ENCODE peak calls at places on chromosome 15, in six cellular contexts. F, W, G, Z, O and J are unnamed samples.
A peak's percentile ranks its signal among the peaks of the same experiment; 100 is the strongest.

GRCh38 chr15:68508485-68509189 is 70.2 kb upstream of the CORO2B start:
- DNase-seq in G (no peak), Z (no peak), W (no peak), F (no peak), O (no peak), J (no peak)

GRCh38 chr15:62850791-62851291 is 191.7 kb upstream of the TPM1 start:
- DNase-seq in O (peak; percentile 60), Z (no peak), F (no peak), W (no peak), G (peak; percentile 96), J (no peak)

GRCh38 chr15:85494035-85494793 is 113.8 kb downstream of the AKAP13 start:
- DNase-seq in Z (peak; percentile 48), G (peak; percentile 81), F (no peak), W (no peak), O (peak; percentile 95), J (no peak)

GRCh38 chr15:60406513-60407124 is 8.8 kb upstream of the ANXA2 start:
- DNase-seq in W (no peak), G (no peak), F (no peak), Z (no peak), O (no peak), J (no peak)

GRCh38 chr15:65421360-65422215 is 1.2 kb downstream of the IGDCC4 start:
- DNase-seq in Z (no peak), W (no peak), F (no peak), O (no peak), G (peak; percentile 99), J (peak; percentile 62)

GRCh38 chr15:52362497-52362896 is 66.9 kb upstream of the MYO5C start:
- DNase-seq in Z (no peak), O (peak; percentile 72), F (no peak), W (no peak), G (no peak), J (no peak)

GRCh38 chr15:89845305-89845893 is 30.7 kb upstream of the ANPEP start:
- DNase-seq in G (peak; percentile 77), F (no peak), W (no peak), O (peak; percentile 91), Z (no peak), J (no peak)

GRCh38 chr15:57735406-57735805 is 28.9 kb downstream of the POLR2M start:
- DNase-seq in F (no peak), G (no peak), O (no peak), W (no peak), Z (no peak), J (no peak)

GRCh38 chr15:88399021-88399685 is 68.0 kb downstream of the MRPL46 start:
- DNase-seq in F (no peak), Z (no peak), O (no peak), W (no peak), G (no peak), J (no peak)

GRCh38 chr15:88391006-88391405 is 76.2 kb downstream of the MRPL46 start:
- DNase-seq in F (no peak), O (no peak), Z (no peak), W (no peak), G (no peak), J (no peak)

GRCh38 chr15:41557673-41558399 is 1.2 kb upstream of the TYRO3 start:
- DNase-seq in Z (peak; percentile 9), O (peak; percentile 49), G (peak; percentile 99), W (peak; percentile 62), F (peak; percentile 43), J (peak; percentile 83)

GRCh38 chr15:94266789-94267188 is 35.4 kb downstream of the MCTP2 start:
- DNase-seq in O (no peak), G (no peak), Z (no peak), W (no peak), F (no peak), J (no peak)

GRCh38 chr15:91456251-91456718 is 356.2 kb downstream of the SV2B start:
- DNase-seq in G (peak; percentile 81), W (no peak), O (peak; percentile 100), F (no peak), Z (no peak), J (no peak)

GRCh38 chr15:56929389-56929788 is 10.9 kb downstream of the TCF12 start:
- DNase-seq in G (no peak), O (peak; percentile 29), Z (no peak), F (no peak), W (no peak), J (no peak)

GRCh38 chr15:41798607-41799487 is 24.6 kb downstream of the MAPKBP1 start:
- DNase-seq in G (no peak), Z (no peak), W (no peak), O (no peak), F (no peak), J (no peak)

GRCh38 chr15:40155270-40155910 is 5.5 kb upstream of the BUB1B start:
- DNase-seq in G (peak; percentile 86), Z (no peak), O (peak; percentile 58), F (no peak), W (no peak), J (no peak)

GRCh38 chr15:90160781-90161727 is 40.1 kb upstream of the SEMA4B start:
- DNase-seq in Z (no peak), F (no peak), W (no peak), O (peak; percentile 65), G (no peak), J (no peak)

GRCh38 chr15:95626501-95627361 is 703.8 kb upstream of the NR2F2 start:
- DNase-seq in W (no peak), F (no peak), O (no peak), Z (no peak), G (peak; percentile 39), J (no peak)

GRCh38 chr15:58410353-58410752 is 21.4 kb upstream of the LIPC start:
- DNase-seq in O (no peak), F (peak; percentile 17), W (no peak), Z (no peak), G (no peak), J (no peak)

GRCh38 chr15:39079296-39079834 is 501.5 kb upstream of the THBS1 start:
- DNase-seq in G (no peak), O (peak; percentile 81), W (no peak), Z (no peak), F (no peak), J (no peak)

GRCh38 chr15:43776101-43776717 is 557 bp downstream of the ELL3 start:
- DNase-seq in Z (no peak), O (no peak), G (peak; percentile 63), W (no peak), F (no peak), J (no peak)

GRCh38 chr15:91186892-91187644 is 87.0 kb downstream of the SV2B start:
- DNase-seq in Z (no peak), F (no peak), W (no peak), G (peak; percentile 61), O (peak; percentile 38), J (no peak)

GRCh38 chr15:77107531-77108355 is 36.8 kb upstream of the TSPAN3 start:
- DNase-seq in O (no peak), F (peak; percentile 13), G (peak; percentile 74), W (peak; percentile 16), Z (no peak), J (peak; percentile 71)

GRCh38 chr15:75170711-75171341 is 30.9 kb upstream of the C15orf39 start:
- DNase-seq in G (no peak), W (no peak), Z (no peak), F (no peak), O (peak; percentile 82), J (no peak)

GRCh38 chr15:50685976-50686467 is 575 bp downstream of the TRPM7 start:
- DNase-seq in G (peak; percentile 87), F (peak; percentile 59), W (peak; percentile 72), Z (no peak), O (peak; percentile 72), J (peak; percentile 72)

GRCh38 chr15:69056365-69056764 is 41.9 kb downstream of the NOX5 start:
- DNase-seq in O (peak; percentile 80), W (no peak), F (no peak), Z (no peak), G (no peak), J (no peak)

GRCh38 chr15:101348015-101348414 is 53.0 kb upstream of the SNRPA1 start:
- DNase-seq in G (peak; percentile 28), O (no peak), W (no peak), Z (no peak), F (no peak), J (no peak)

GRCh38 chr15:58360421-58361090 is 71.2 kb upstream of the LIPC start:
- DNase-seq in O (no peak), G (no peak), W (no peak), F (no peak), Z (no peak), J (no peak)

GRCh38 chr15:35329521-35329921 is 216.4 kb downstream of the DPH6 start:
- DNase-seq in F (no peak), O (no peak), Z (no peak), W (no peak), G (no peak), J (no peak)

GRCh38 chr15:67479781-67480180 is 41.1 kb upstream of the C15orf61 start:
- DNase-seq in F (no peak), O (no peak), W (no peak), G (no peak), Z (no peak), J (no peak)

GRCh38 chr15:46260937-46261336 is 626.1 kb downstream of the SQOR start:
- DNase-seq in F (no peak), G (peak; percentile 71), W (no peak), Z (no peak), O (no peak), J (no peak)

GRCh38 chr15:39430389-39430788 is 150.5 kb upstream of the THBS1 start:
- DNase-seq in W (no peak), O (no peak), G (no peak), F (no peak), Z (no peak), J (no peak)

GRCh38 chr15:25780479-25781255 is 82.5 kb downstream of the ATP10A start:
- DNase-seq in W (no peak), F (no peak), O (no peak), G (no peak), Z (no peak), J (no peak)

GRCh38 chr15:99268431-99268830 is 17.1 kb downstream of the LRRC28 start:
- DNase-seq in F (no peak), Z (no peak), W (no peak), O (no peak), G (no peak), J (no peak)

GRCh38 chr15:40282870-40283614 is at the start of gene ANKRD63:
- DNase-seq in F (peak; percentile 30), O (no peak), Z (no peak), W (no peak), G (no peak), J (no peak)

GRCh38 chr15:89828324-89829145 is 13.9 kb upstream of the ANPEP start:
- DNase-seq in F (no peak), O (peak; percentile 25), G (peak; percentile 56), W (no peak), Z (no peak), J (no peak)

GRCh38 chr15:71219646-71220045 is 104.4 kb downstream of the THSD4 start:
- DNase-seq in Z (peak; percentile 74), G (no peak), W (no peak), F (no peak), O (peak; percentile 86), J (no peak)

GRCh38 chr15:62647195-62647865 is 395.2 kb upstream of the TPM1 start:
- DNase-seq in W (no peak), G (peak; percentile 50), Z (peak; percentile 47), F (no peak), O (peak; percentile 85), J (no peak)

GRCh38 chr15:63972801-63973200 is 73.5 kb downstream of the DAPK2 start:
- DNase-seq in G (peak; percentile 62), F (no peak), O (peak; percentile 28), W (no peak), Z (no peak), J (no peak)

GRCh38 chr15:58258501-58259274 is 120.5 kb downstream of the AQP9 start:
- DNase-seq in W (no peak), Z (no peak), O (peak; percentile 77), F (no peak), G (no peak), J (no peak)